ENCODE peak calls at places on chromosomes 4 and X, in four cellular contexts. G is A549, Y is Karpas-422, V is mammary epithelial cell. R is an unnamed sample.
A peak's percentile ranks its signal among the peaks of the same experiment; 100 is the strongest.

GRCh38 chr4:64713256-64713840 is 304.1 kb upstream of the TECRL start:
- DNase-seq in Y (peak; percentile 75), V (peak; percentile 34), G (peak; percentile 28), R (peak; percentile 3)

GRCh38 chr4:45063701-45064100 is 337.3 kb upstream of the GNPDA2 start:
- DNase-seq in V (no peak), Y (no peak), G (no peak), R (no peak)

GRCh38 chrX:82141942-82142341 is 940.0 kb downstream of the SH3BGRL start:
- DNase-seq in Y (no peak), G (no peak), V (no peak), R (no peak)

GRCh38 chr4:173469622-173470021 is 60.4 kb downstream of the HAND2 start:
- DNase-seq in Y (no peak), V (no peak), G (no peak), R (no peak)

GRCh38 chrX:41031256-41031967 is 53.8 kb upstream of the USP9X start:
- DNase-seq in V (no peak), G (no peak), Y (no peak), R (no peak)

GRCh38 chrX:118569676-118570075 is 74.1 kb downstream of the DOCK11 start:
- DNase-seq in Y (peak; percentile 19), V (peak; percentile 13), G (no peak), R (no peak)

GRCh38 chr4:107908377-107908776 is 23.0 kb upstream of the CYP2U1 start:
- DNase-seq in G (no peak), Y (no peak), V (no peak), R (no peak)

GRCh38 chrX:123173833-123174232 is 10.2 kb upstream of the GRIA3 start:
- DNase-seq in V (no peak), Y (peak; percentile 71), G (peak; percentile 32), R (no peak)

GRCh38 chr4:118047043-118047442 is 12.8 kb downstream of the NDST3 start:
- DNase-seq in V (no peak), Y (no peak), G (no peak), R (no peak)

GRCh38 chrX:45806410-45807121 is 605.9 kb upstream of the DIPK2B start:
- DNase-seq in V (peak; percentile 69), G (peak; percentile 31), Y (no peak), R (peak; percentile 84)

GRCh38 chrX:8879750-8880149 is 78.6 kb upstream of the FAM9A start:
- DNase-seq in V (peak; percentile 4), Y (peak; percentile 72), G (peak; percentile 26), R (peak; percentile 6)

GRCh38 chrX:24245201-24245600 is 68.7 kb downstream of the SUPT20HL2 start:
- DNase-seq in G (peak; percentile 61), V (peak; percentile 46), Y (no peak), R (no peak)

GRCh38 chr4:7655549-7656243 is 221.0 kb upstream of the PSAPL1 start:
- DNase-seq in Y (no peak), V (no peak), G (no peak), R (no peak)

GRCh38 chr4:4480685-4481393 is 61.0 kb downstream of the STX18 start:
- DNase-seq in G (peak; percentile 4), Y (no peak), V (no peak), R (no peak)

GRCh38 chr4:127143460-127144190 is 489.1 kb upstream of the INTU start:
- DNase-seq in G (no peak), Y (no peak), V (no peak), R (no peak)

GRCh38 chr4:147334478-147334877 is 146.4 kb upstream of the EDNRA start:
- DNase-seq in Y (no peak), G (peak; percentile 4), V (no peak), R (no peak)

GRCh38 chr4:8600266-8600665 is 7.7 kb downstream of the CPZ start:
- DNase-seq in G (no peak), V (no peak), Y (no peak), R (no peak)

GRCh38 chrX:120740072-120740471 is 110.2 kb upstream of the C1GALT1C1 start:
- DNase-seq in G (no peak), V (no peak), Y (no peak), R (no peak)

GRCh38 chr4:17313194-17313593 is 198.7 kb downstream of the QDPR start:
- DNase-seq in Y (no peak), G (no peak), V (no peak), R (no peak)

GRCh38 chrX:17743913-17744312 is 6.6 kb downstream of the SCML1 start:
- DNase-seq in V (peak; percentile 54), Y (no peak), G (no peak), R (no peak)

GRCh38 chrX:42119076-42119475 is 195.7 kb upstream of the CASK start:
- DNase-seq in V (peak; percentile 96), Y (no peak), G (peak; percentile 86), R (peak; percentile 76)

GRCh38 chrX:10828640-10829039 is 208.3 kb upstream of the MID1 start:
- DNase-seq in V (no peak), Y (no peak), G (no peak), R (no peak)

GRCh38 chr4:155608231-155608885 is 58.3 kb upstream of the GUCY1A1 start:
- DNase-seq in V (no peak), G (no peak), Y (peak; percentile 67), R (peak; percentile 18)

GRCh38 chr4:95417531-95417930 is 131.2 kb downstream of the UNC5C start:
- DNase-seq in G (no peak), Y (no peak), V (peak; percentile 41), R (no peak)

GRCh38 chrX:2829066-2829430 is 318 bp downstream of the GYG2 start:
- DNase-seq in Y (no peak), G (no peak), V (no peak), R (no peak)

GRCh38 chrX:11470231-11470630 is 177.0 kb downstream of the AMELX start:
- DNase-seq in Y (no peak), V (peak; percentile 66), G (peak; percentile 25), R (peak; percentile 75)

GRCh38 chr4:152815078-152815477 is 35.3 kb downstream of the ARFIP1 start:
- DNase-seq in Y (no peak), V (no peak), G (no peak), R (no peak)

GRCh38 chr4:166003811-166004210 is 130.8 kb downstream of the TLL1 start:
- DNase-seq in V (no peak), Y (no peak), G (no peak), R (no peak)

GRCh38 chr4:168654206-168655174 is 157.6 kb downstream of the PALLD start:
- DNase-seq in V (peak; percentile 66), Y (no peak), G (no peak), R (no peak)

GRCh38 chr4:52135166-52135565 is 84.1 kb downstream of the SPATA18 start:
- DNase-seq in Y (no peak), G (no peak), V (no peak), R (no peak)

GRCh38 chrX:153922932-153923857 is 2.9 kb downstream of the ARHGAP4 start:
- DNase-seq in V (peak; percentile 17), G (peak; percentile 52), Y (no peak), R (no peak)

GRCh38 chr4:156321203-156321602 is 367.5 kb upstream of the CTSO start:
- DNase-seq in Y (no peak), V (peak; percentile 93), G (no peak), R (peak; percentile 98)

GRCh38 chr4:112274959-112275358 is 10.7 kb downstream of the TIFA start:
- DNase-seq in V (no peak), G (no peak), Y (no peak), R (no peak)

GRCh38 chr4:145177906-145178538 is 2.4 kb downstream of the OTUD4 start:
- DNase-seq in G (peak; percentile 12), Y (peak; percentile 67), V (peak; percentile 63), R (no peak)

GRCh38 chr4:3250956-3251690 is 2.2 kb downstream of the MSANTD1 start:
- DNase-seq in V (no peak), G (no peak), Y (no peak), R (no peak)

GRCh38 chr4:54085284-54085683 is 14.7 kb upstream of the GSX2 start:
- DNase-seq in G (peak; percentile 65), V (peak; percentile 93), Y (no peak), R (peak; percentile 94)

GRCh38 chrX:23385242-23385641 is 50.6 kb downstream of the PTCHD1 start:
- DNase-seq in G (no peak), V (no peak), Y (no peak), R (no peak)

GRCh38 chrX:121876316-121876715 is 828.9 kb downstream of the GLUD2 start:
- DNase-seq in G (no peak), V (peak; percentile 4), Y (no peak), R (no peak)

DNA sequence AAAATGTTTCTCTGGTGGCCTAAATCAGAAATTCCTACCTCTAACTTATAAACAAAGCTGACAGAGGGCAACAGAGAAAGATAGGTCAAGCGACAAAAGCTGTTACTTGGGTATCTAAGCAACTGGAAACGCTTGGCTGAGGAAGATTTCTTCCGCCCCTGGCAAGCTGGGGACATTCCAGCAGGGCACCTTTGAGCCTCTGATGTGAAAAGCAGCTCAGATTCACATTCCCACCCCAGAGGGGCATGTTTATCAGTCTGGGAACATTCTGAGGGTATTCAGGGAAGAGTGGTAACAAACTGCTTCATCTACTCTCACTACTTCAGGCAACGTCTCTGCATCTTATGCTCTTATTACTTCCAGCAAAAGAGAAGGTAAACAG is 3.5 kb upstream of the CDS1 start:
- DNase-seq in Y (no peak), G (no peak), V (no peak), R (no peak)
- H3K27ac ChIP-seq in Y (no peak overlapping the region), G (no peak overlapping the region), V (peak overlapping the region; percentile 44), R (no peak overlapping the region)

DNA sequence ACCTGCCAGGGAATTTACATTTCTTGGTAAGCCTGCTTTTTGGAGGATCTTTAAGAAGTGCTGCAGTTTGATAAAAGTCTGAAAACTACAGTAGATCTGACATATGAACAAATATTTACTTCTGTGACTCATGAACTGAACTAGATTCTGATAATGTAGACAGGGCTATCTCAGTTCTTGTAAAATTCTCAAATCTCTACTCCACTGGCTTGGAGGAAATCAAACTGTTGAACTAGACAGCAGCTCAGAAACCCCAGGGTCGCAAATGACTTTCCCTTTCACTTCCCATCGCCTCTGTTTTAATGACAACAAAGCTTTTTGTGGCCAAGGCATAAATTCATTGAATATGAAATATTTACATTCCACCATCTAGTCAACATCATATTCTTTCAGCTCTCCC is 15.4 kb upstream of the OCIAD1 start:
- DNase-seq in G (no peak), Y (no peak), V (no peak), R (no peak)
- H3K4me3 ChIP-seq in G (no peak overlapping the region), Y (no peak overlapping the region), V (no peak overlapping the region), R (no peak overlapping the region)

GRCh38 chr4:71026086-71026485 is 32.6 kb downstream of the DCK start:
- DNase-seq in G (peak; percentile 43), Y (no peak), V (peak; percentile 35), R (peak; percentile 80)

GRCh38 chr4:71027611-71028010 is 34.2 kb downstream of the DCK start:
- DNase-seq in V (no peak), Y (no peak), G (no peak), R (no peak)

GRCh38 chr4:71029504-71029903 is 36.1 kb downstream of the DCK start:
- DNase-seq in Y (no peak), G (no peak), V (no peak), R (no peak)

GRCh38 chr4:71020611-71021010 is 27.2 kb downstream of the DCK start:
- DNase-seq in V (no peak), G (no peak), Y (no peak), R (no peak)

GRCh38 chr4:71025654-71026053 is 32.2 kb downstream of the DCK start:
- DNase-seq in V (no peak), G (no peak), Y (no peak), R (no peak)
- H3K27ac ChIP-seq in V (no peak overlapping the region), G (peak overlapping the region; percentile 53), Y (no peak overlapping the region), R (peak overlapping the region; percentile 50)

DNA sequence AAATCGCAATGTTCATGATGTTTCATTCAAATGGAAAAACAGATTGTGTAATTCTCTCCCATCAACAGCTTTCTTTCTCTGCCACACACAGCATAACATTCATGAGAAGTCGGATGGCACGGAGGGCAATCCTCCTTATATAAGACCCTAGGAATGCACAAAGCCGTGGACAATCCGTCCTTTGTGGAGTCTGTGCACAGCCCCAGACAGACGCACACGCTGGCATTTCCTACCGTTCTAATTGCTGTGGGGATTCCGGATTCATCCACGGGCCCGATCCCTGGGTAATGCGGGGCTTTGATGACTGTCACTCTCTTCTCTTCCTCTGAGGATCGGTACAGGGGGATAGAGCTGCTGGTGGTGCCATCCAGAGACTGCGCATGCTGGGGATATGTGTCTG is 121.9 kb upstream of the PDLIM3 start:
- DNase-seq in Y (no peak), V (no peak), G (no peak), R (no peak)
- H3K4me3 ChIP-seq in Y (no peak overlapping the region), V (no peak overlapping the region), G (no peak overlapping the region), R (peak overlapping the region; percentile 47)

R was measured in brain microvascular endothelial cell.